ENCODE peak calls at places on chromosomes 12 and 14, in eight cellular contexts. Y is NCI-H774; S is activated T-cell treated with anti-CD3 and anti-CD28 coated beads, Interleukin-2, amount 50 U/mL, for 48 hours; R is fibroblast of lung; Z is GM13976; M is CD4-positive, alpha-beta memory T cell; B is WTC11; P is Peyer's patch. F is an unnamed sample.

GRCh38 chr14:100587763-100588411 is 670 bp upstream of the BEGAIN start:
- DNase-seq in B (peak), R (no peak), P (peak), M (no peak), Z (no peak), Y (no peak), S (no peak), F (no peak)

GRCh38 chr14:52263190-52263589 is 4.3 kb upstream of the PTGDR start:
- DNase-seq in B (no peak), M (no peak), Y (no peak), Z (no peak), R (no peak), P (no peak), S (no peak), F (no peak)

GRCh38 chr12:15883536-15883935 is 1.3 kb downstream of the STRAP start:
- DNase-seq in P (no peak), M (no peak), Z (no peak), B (no peak), S (no peak), Y (no peak), R (peak), F (no peak)

GRCh38 chr14:105092912-105093425 is 27.7 kb upstream of the GPR132 start:
- DNase-seq in Y (no peak), B (no peak), R (peak), S (peak), P (peak), Z (peak), M (peak), F (peak)

GRCh38 chr12:31620311-31620710 is 29.4 kb upstream of the DENND5B start:
- DNase-seq in S (no peak), P (no peak), B (no peak), Z (no peak), R (peak), M (no peak), Y (no peak), F (no peak)

GRCh38 chr12:21026302-21026701 is 104.7 kb upstream of the SLCO1B1 start:
- DNase-seq in P (no peak), R (peak), M (no peak), Z (no peak), S (no peak), B (no peak), Y (peak), F (no peak)

GRCh38 chr12:97778111-97778510 is 315.5 kb downstream of the RMST start:
- DNase-seq in M (no peak), P (no peak), R (no peak), B (no peak), Z (no peak), S (no peak), Y (no peak), F (no peak)

GRCh38 chr14:94125659-94126418 is 3.6 kb downstream of the IFI27L2 start:
- DNase-seq in Y (no peak), M (no peak), Z (no peak), P (no peak), S (peak), B (no peak), R (no peak), F (no peak)

GRCh38 chr12:79400481-79400880 is 290.3 kb downstream of the PAWR start:
- DNase-seq in R (no peak), Y (peak), M (no peak), B (no peak), S (no peak), Z (no peak), P (no peak), F (no peak)

GRCh38 chr12:100267603-100268281 is 765 bp downstream of the SCYL2 start:
- DNase-seq in P (no peak), M (peak), Z (no peak), S (no peak), Y (no peak), R (peak), B (no peak), F (no peak)

GRCh38 chr12:51391047-51391837 is at the start of gene GALNT6:
- DNase-seq in Z (peak), B (peak), S (peak), R (no peak), M (peak), Y (peak), P (peak), F (peak)

GRCh38 chr12:55694651-55695050 is 13.1 kb downstream of the ITGA7 start:
- DNase-seq in P (no peak), S (no peak), R (no peak), Z (no peak), M (no peak), Y (no peak), B (no peak), F (no peak)

GRCh38 chr14:74856366-74856765 is 19.6 kb downstream of the PROX2 start:
- DNase-seq in S (no peak), R (no peak), M (no peak), Z (no peak), B (no peak), P (no peak), Y (no peak), F (no peak)

GRCh38 chr12:70549340-70550179 is 87.7 kb downstream of the PTPRB start:
- DNase-seq in M (no peak), Y (no peak), S (no peak), B (no peak), Z (no peak), P (no peak), R (no peak), F (no peak)